ENCODE peak calls at places on chromosomes 11 and 22, in nine cellular contexts. P is fibroblast of pulmonary artery, G is GM12864, A is cardiac muscle cell, J is mucosa of descending colon, T is pancreas, S is cardiac fibroblast, Z is PC-3, E is colonic mucosa. U is an unnamed sample.
A peak's percentile ranks its signal among the peaks of the same experiment; 100 is the strongest.

GRCh38 chr11:24588075-24588474 is 91.2 kb downstream of the LUZP2 start:
- DNase-seq in P (peak; percentile 36), G (no peak), A (no peak), J (no peak), T (no peak), S (peak; percentile 10), Z (peak; percentile 71), E (no peak), U (no peak)

GRCh38 chr11:103537904-103538502 is 428.8 kb downstream of the DYNC2H1 start:
- DNase-seq in P (peak; percentile 72), G (no peak), A (no peak), J (no peak), T (no peak), S (peak; percentile 65), Z (peak; percentile 80), E (no peak), U (no peak)

GRCh38 chr22:27857441-27857840 is 55.9 kb upstream of the MN1 start:
- DNase-seq in P (no peak), G (no peak), A (no peak), J (no peak), T (no peak), S (no peak), Z (no peak), E (no peak), U (no peak)

GRCh38 chr22:43275545-43275981 is 67.6 kb downstream of the SCUBE1 start:
- DNase-seq in P (peak; percentile 72), G (no peak), A (no peak), J (no peak), T (no peak), S (peak; percentile 41), Z (peak; percentile 67), E (no peak), U (no peak)

GRCh38 chr11:125141686-125142535 is 22.6 kb upstream of the PKNOX2 start:
- DNase-seq in P (peak; percentile 35), G (no peak), A (peak; percentile 66), J (peak; percentile 52), T (peak; percentile 44), S (peak; percentile 45), Z (peak; percentile 63), E (no peak), U (peak; percentile 65)

GRCh38 chr11:121887564-121887963 is 228.5 kb downstream of the BLID start:
- DNase-seq in P (no peak), G (no peak), A (peak; percentile 5), J (no peak), T (no peak), S (no peak), Z (no peak), E (no peak), U (no peak)

GRCh38 chr11:82365351-82365750 is 368.3 kb downstream of the FAM181B start:
- DNase-seq in P (no peak), G (no peak), A (no peak), J (no peak), T (no peak), S (no peak), Z (no peak), E (no peak), U (no peak)

GRCh38 chr11:118418770-118419169 is 17.4 kb downstream of the ATP5MG start:
- DNase-seq in P (no peak), G (no peak), A (no peak), J (no peak), T (no peak), S (no peak), Z (no peak), E (no peak), U (no peak)

GRCh38 chr22:38489142-38489541 is 17.0 kb downstream of the DDX17 start:
- DNase-seq in P (no peak), G (no peak), A (no peak), J (no peak), T (no peak), S (no peak), Z (no peak), E (no peak), U (no peak)

GRCh38 chr11:133163463-133164419 is 368.6 kb downstream of the OPCML start:
- DNase-seq in P (peak; percentile 36), G (peak; percentile 5), A (peak; percentile 71), J (no peak), T (no peak), S (peak; percentile 53), Z (peak; percentile 62), E (peak; percentile 24), U (no peak)

GRCh38 chr11:122317337-122317736 is 201.3 kb upstream of the BLID start:
- DNase-seq in P (peak; percentile 28), G (no peak), A (no peak), J (no peak), T (no peak), S (peak; percentile 68), Z (no peak), E (no peak), U (no peak)

GRCh38 chr11:107576497-107577086 is 11.1 kb upstream of the ALKBH8 start:
- DNase-seq in P (peak; percentile 62), G (no peak), A (peak; percentile 52), J (no peak), T (no peak), S (peak; percentile 64), Z (peak; percentile 87), E (peak; percentile 37), U (no peak)

GRCh38 chr22:40094449-40094848 is 83.3 kb upstream of the TNRC6B start:
- DNase-seq in P (no peak), G (no peak), A (no peak), J (no peak), T (no peak), S (peak; percentile 3), Z (no peak), E (no peak), U (no peak)

GRCh38 chr11:57568330-57568766 is 876 bp upstream of the UBE2L6 start:
- DNase-seq in P (peak; percentile 81), G (peak; percentile 43), A (no peak), J (no peak), T (no peak), S (peak; percentile 82), Z (peak; percentile 87), E (peak; percentile 91), U (no peak)

GRCh38 chr11:28092786-28093185 is 15.2 kb downstream of the KIF18A start:
- DNase-seq in P (no peak), G (no peak), A (no peak), J (no peak), T (no peak), S (no peak), Z (no peak), E (no peak), U (no peak)
- TF ChIP-seq CTCF in P (no peak), G (no peak), A (no peak), J (no peak), T (no peak), S (no peak), Z (no peak), E (no peak), U (no peak)

DNA sequence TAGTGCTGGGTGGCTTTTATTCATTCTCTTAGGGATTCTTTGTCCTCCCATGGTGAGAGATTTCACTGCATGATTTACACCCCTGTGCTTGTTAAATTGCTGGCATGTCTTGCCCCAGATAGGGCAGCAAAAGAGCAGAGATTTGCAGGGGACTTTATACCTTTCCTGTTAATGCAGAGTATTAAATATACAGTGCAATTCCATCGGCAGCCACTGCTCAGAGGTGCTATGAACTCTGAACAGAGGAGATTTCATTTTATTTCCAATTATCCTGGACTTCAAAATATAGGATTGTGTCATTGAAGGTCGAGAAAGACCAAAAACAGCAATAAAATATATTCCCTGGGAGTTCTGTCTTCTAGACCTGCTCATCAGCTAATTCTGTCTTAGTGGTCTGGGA is 263.4 kb upstream of the NCAM1 start:
- DNase-seq in P (no peak), G (no peak), A (no peak), J (no peak), T (no peak), S (no peak), Z (no peak), E (no peak), U (no peak)
- TF ChIP-seq CTCF in P (no peak), G (no peak), A (no peak), J (no peak), T (no peak), S (no peak), Z (peak; percentile 11), E (no peak), U (no peak)

GRCh38 chr22:20959578-20960461 is 7.2 kb upstream of the AIFM3 start:
- DNase-seq in P (no peak), G (no peak), A (no peak), J (peak; percentile 27), T (no peak), S (no peak), Z (no peak), E (no peak), U (no peak)

GRCh38 chr22:20957118-20957690 is 9.9 kb upstream of the AIFM3 start:
- DNase-seq in P (no peak), G (no peak), A (peak; percentile 35), J (peak; percentile 65), T (peak; percentile 57), S (no peak), Z (peak; percentile 22), E (no peak), U (no peak)

GRCh38 chr22:20955548-20955947 is 11.5 kb upstream of the AIFM3 start:
- DNase-seq in P (no peak), G (no peak), A (no peak), J (peak; percentile 26), T (no peak), S (no peak), Z (peak; percentile 10), E (no peak), U (no peak)

GRCh38 chr22:20956258-20957117 is 10.6 kb upstream of the AIFM3 start:
- DNase-seq in P (peak; percentile 22), G (no peak), A (no peak), J (peak; percentile 86), T (peak; percentile 45), S (peak; percentile 22), Z (peak; percentile 75), E (peak; percentile 89), U (no peak)

GRCh38 chr22:20957691-20958440 is 9.2 kb upstream of the AIFM3 start:
- DNase-seq in P (no peak), G (no peak), A (peak; percentile 52), J (peak; percentile 85), T (peak; percentile 57), S (no peak), Z (peak; percentile 51), E (peak; percentile 79), U (no peak)
- TF ChIP-seq CTCF in P (no peak), G (no peak), A (no peak), J (no peak), T (no peak), S (no peak), Z (no peak), E (no peak), U (no peak)

DNA sequence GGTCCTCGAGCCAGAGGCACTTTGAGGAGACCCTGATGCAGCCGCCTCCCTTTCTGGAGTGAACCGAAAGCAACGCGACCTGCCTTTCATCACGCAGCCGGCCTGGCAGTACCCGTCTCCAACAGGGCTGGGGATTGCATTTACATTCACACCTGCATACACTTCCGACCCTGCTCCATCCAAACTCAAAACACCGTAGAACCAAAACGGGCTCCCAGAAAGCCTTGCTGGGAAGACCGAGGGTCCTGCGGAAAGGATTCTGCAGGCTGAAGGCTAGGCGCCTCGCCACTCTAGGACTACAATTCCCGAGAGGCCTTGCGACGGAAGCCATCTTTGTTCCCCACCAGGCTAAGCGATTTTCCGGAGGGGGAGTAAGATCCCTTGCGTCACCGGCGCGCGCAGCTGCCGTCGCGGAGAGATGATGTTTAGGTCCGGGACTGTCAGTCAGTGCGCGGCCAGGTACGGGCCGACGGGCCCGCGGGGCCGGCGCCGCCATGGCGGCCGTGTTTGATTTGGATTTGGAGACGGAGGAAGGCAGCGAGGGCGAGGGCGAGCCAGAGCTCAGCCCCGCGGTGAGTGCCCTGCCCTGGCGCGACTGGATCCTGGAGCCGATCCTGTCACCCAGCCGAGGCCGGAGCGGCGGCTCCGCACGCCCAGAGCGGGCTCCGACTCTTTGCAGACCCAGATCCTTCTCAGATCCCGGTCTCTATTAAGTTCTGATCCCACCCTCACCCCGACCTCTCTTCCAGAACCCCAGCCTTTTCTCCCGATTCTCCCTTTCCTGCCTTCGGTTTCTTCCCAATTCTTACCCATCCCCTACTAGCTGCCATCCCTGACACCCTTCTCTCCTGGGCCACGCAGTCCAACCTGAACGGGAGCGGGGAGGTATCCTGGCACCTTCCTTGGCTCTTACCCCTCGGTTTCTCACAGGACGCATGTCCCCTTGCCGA is at the start of gene RPS6KB2:
- DNase-seq in P (peak; percentile 98), G (peak; percentile 95), A (peak; percentile 97), J (peak; percentile 100), T (peak; percentile 98), S (peak; percentile 98), Z (peak; percentile 99), E (peak; percentile 100), U (peak; percentile 99)
- TF ChIP-seq CTCF in P (no peak), G (no peak), A (no peak), J (no peak), T (no peak), S (no peak), Z (no peak), E (no peak), U (no peak)